ENCODE peak calls at places on chromosomes 16 and 17, in five cellular contexts. L is IMR-90, G is transverse colon, P is suprapubic skin, D is stomach. U is an unnamed sample.

GRCh38 chr16:4309102-4309832 is 6.6 kb upstream of the GLIS2 start:
- DNase-seq in D (no peak), P (no peak), L (no peak), G (no peak), U (no peak)

GRCh38 chr16:24721830-24722238 is 7.6 kb upstream of the TNRC6A start:
- DNase-seq in L (no peak), P (no peak), G (no peak), D (no peak), U (no peak)

GRCh38 chr17:37360632-37361031 is 15.2 kb upstream of the C17orf78 start:
- DNase-seq in P (no peak), L (peak; percentile 25), D (no peak), G (no peak), U (no peak)

GRCh38 chr16:54397190-54397835 is 110.7 kb upstream of the IRX3 start:
- DNase-seq in D (no peak), G (no peak), P (no peak), L (no peak), U (no peak)

GRCh38 chr16:9901-10665 is 43.3 kb downstream of the POLR3K start:
- DNase-seq in G (peak; percentile 26), D (peak; percentile 27), L (no peak), P (no peak), U (peak; percentile 71)

GRCh38 chr17:82219083-82219482 is 6.4 kb upstream of the CCDC57 start:
- DNase-seq in D (no peak), L (no peak), P (no peak), G (no peak), U (no peak)

GRCh38 chr16:78284957-78285434 is 185.5 kb downstream of the WWOX start:
- DNase-seq in D (no peak), L (no peak), P (no peak), G (no peak), U (no peak)

GRCh38 chr16:50252082-50252611 is 14.2 kb upstream of the ADCY7 start:
- DNase-seq in L (no peak), P (no peak), G (no peak), D (no peak), U (no peak)

GRCh38 chr16:67170948-67171649 is 761 bp downstream of the NOL3 start:
- DNase-seq in L (peak; percentile 41), D (no peak), P (no peak), G (no peak), U (no peak)

GRCh38 chr16:84543931-84544776 is 39.7 kb upstream of the MEAK7 start:
- DNase-seq in L (peak; percentile 28), P (no peak), G (peak; percentile 27), D (no peak), U (no peak)

GRCh38 chr17:75356260-75356937 is 49.1 kb downstream of the GRB2 start:
- DNase-seq in L (no peak), P (no peak), G (no peak), D (no peak), U (no peak)

GRCh38 chr17:37056622-37057021 is 107.9 kb downstream of the AATF start:
- DNase-seq in P (no peak), G (no peak), D (no peak), L (no peak), U (no peak)

GRCh38 chr17:78324391-78325075 is 35.3 kb downstream of the SOCS3 start:
- DNase-seq in G (peak; percentile 60), L (peak; percentile 89), D (no peak), P (peak; percentile 90), U (peak; percentile 94)

GRCh38 chr17:49987681-49988441 is 7.2 kb downstream of the DLX3 start:
- DNase-seq in D (no peak), L (no peak), G (no peak), P (peak; percentile 69), U (no peak)

GRCh38 chr17:13002761-13003453 is 14.9 kb downstream of the ELAC2 start:
- DNase-seq in L (peak; percentile 77), P (no peak), D (peak; percentile 84), G (peak; percentile 80), U (peak; percentile 86)

GRCh38 chr17:67829331-67829730 is 4.0 kb downstream of the BPTF start:
- DNase-seq in D (no peak), L (no peak), P (no peak), G (no peak), U (no peak)

GRCh38 chr17:64331946-64332493 is 58.6 kb downstream of the PECAM1 start:
- DNase-seq in P (no peak), L (no peak), G (no peak), D (no peak), U (no peak)

GRCh38 chr17:81713556-81714411 is 1.7 kb downstream of the SLC25A10 start:
- DNase-seq in L (no peak), D (peak; percentile 74), G (peak; percentile 69), P (no peak), U (peak; percentile 66)

GRCh38 chr17:59427425-59427921 is 96.0 kb downstream of the YPEL2 start:
- DNase-seq in D (no peak), G (no peak), P (no peak), L (peak; percentile 45), U (no peak)

GRCh38 chr17:65772989-65773388 is 211.5 kb upstream of the AXIN2 start:
- DNase-seq in L (no peak), P (no peak), G (no peak), D (no peak), U (no peak)

GRCh38 chr17:39244016-39244599 is 18.4 kb upstream of the STAC2 start:
- DNase-seq in L (no peak), G (no peak), D (no peak), P (no peak), U (peak; percentile 62)

GRCh38 chr17:15403276-15403939 is 62.0 kb upstream of the TEKT3 start:
- DNase-seq in D (no peak), G (no peak), P (no peak), L (peak; percentile 53), U (no peak)

GRCh38 chr17:5705876-5706420 is 121.6 kb upstream of the NLRP1 start:
- DNase-seq in P (peak; percentile 70), L (no peak), D (no peak), G (no peak), U (no peak)

GRCh38 chr16:83059237-83059636 is 432.5 kb downstream of the CDH13 start:
- DNase-seq in G (no peak), D (no peak), L (peak; percentile 11), P (no peak), U (no peak)

GRCh38 chr16:84603115-84603816 is 14.6 kb downstream of the COTL1 start:
- DNase-seq in G (peak; percentile 75), D (peak; percentile 72), P (peak; percentile 89), L (peak; percentile 99), U (peak; percentile 95)

GRCh38 chr16:9007177-9007794 is 43.6 kb upstream of the USP7 start:
- DNase-seq in L (peak; percentile 84), D (no peak), P (no peak), G (no peak), U (no peak)

GRCh38 chr17:18280766-18281165 is 20.3 kb downstream of the MIEF2 start:
- DNase-seq in G (no peak), L (peak; percentile 27), P (no peak), D (no peak), U (no peak)

GRCh38 chr16:54052271-54052670 is 234.3 kb downstream of the IRX3 start:
- DNase-seq in P (no peak), G (no peak), D (no peak), L (no peak), U (no peak)

GRCh38 chr17:29048440-29049360 is 5.8 kb downstream of the PIPOX start:
- DNase-seq in L (peak; percentile 32), P (no peak), D (no peak), G (no peak), U (no peak)

GRCh38 chr16:87221633-87222032 is 95.6 kb downstream of the C16orf95 start:
- DNase-seq in L (no peak), D (no peak), P (no peak), G (no peak), U (no peak)

GRCh38 chr16:81243927-81244326 is 5.4 kb downstream of the BCO1 start:
- DNase-seq in D (no peak), P (no peak), G (no peak), L (no peak), U (no peak)

GRCh38 chr16:30747331-30747730 is 894 bp upstream of the PHKG2 start:
- DNase-seq in L (peak; percentile 35), D (no peak), P (no peak), G (no peak), U (no peak)

GRCh38 chr17:58317421-58318064 is 11.1 kb downstream of the TSPOAP1 start:
- DNase-seq in L (peak; percentile 75), G (peak; percentile 69), P (peak; percentile 70), D (peak; percentile 63), U (peak; percentile 58)

GRCh38 chr16:19517424-19518089 is 4.3 kb downstream of the GDE1 start:
- DNase-seq in P (no peak), G (no peak), D (no peak), L (peak; percentile 42), U (no peak)
- H3K9me3 ChIP-seq in P (no peaks in the 10 kb centered on the region), G (no peaks in the 10 kb centered on the region), D (no peaks in the 10 kb centered on the region), L (no peaks in the 10 kb centered on the region), U (no peaks in the 10 kb centered on the region)

GRCh38 chr17:47942568-47942967 is 1.2 kb downstream of the PNPO start:
- DNase-seq in D (no peak), P (no peak), G (no peak), L (no peak), U (no peak)
- H3K27ac ChIP-seq in D (peak overlapping the region; percentile 89), P (no peak overlapping the region), G (peak overlapping the region; percentile 80), L (no peak overlapping the region), U (no peak overlapping the region)

GRCh38 chr16:28090646-28091377 is 27.3 kb upstream of the GSG1L start:
- DNase-seq in D (no peak), L (peak; percentile 72), G (no peak), P (no peak), U (no peak)

GRCh38 chr16:28089992-28090365 is 26.5 kb upstream of the GSG1L start:
- DNase-seq in P (no peak), L (no peak), D (no peak), G (no peak), U (no peak)

GRCh38 chr16:28092721-28093382 is 29.3 kb upstream of the GSG1L start:
- DNase-seq in P (no peak), L (no peak), D (no peak), G (no peak), U (peak; percentile 38)

GRCh38 chr16:28093383-28093725 is 29.8 kb upstream of the GSG1L start:
- DNase-seq in P (no peak), G (no peak), D (no peak), L (no peak), U (peak; percentile 43)

DNA sequence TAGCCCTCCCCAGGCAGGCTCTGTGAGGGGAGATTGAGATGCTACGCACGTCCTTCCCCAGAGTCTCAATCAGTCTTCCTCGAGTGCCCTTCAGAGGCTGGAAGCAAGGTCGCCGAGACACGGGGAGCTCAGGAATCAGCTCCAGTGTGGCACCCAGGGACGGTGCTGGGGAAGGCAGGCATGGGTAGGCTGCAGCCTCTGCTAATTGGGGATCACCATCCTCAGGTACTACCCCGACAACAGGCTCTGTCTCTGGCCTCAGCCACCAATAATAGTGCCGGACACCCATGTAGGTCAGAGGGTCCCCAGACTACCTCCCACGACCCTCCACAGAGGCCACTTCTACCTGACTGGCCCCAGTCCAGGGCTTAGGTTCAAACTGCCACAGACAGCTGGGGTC is 28.2 kb upstream of the GSG1L start:
- DNase-seq in G (no peak), L (no peak), D (no peak), P (no peak), U (no peak)
- TF ChIP-seq POLR2A in G (no peak), L (no peak), D (no peak), P (no peak), U (no peak)

DNA sequence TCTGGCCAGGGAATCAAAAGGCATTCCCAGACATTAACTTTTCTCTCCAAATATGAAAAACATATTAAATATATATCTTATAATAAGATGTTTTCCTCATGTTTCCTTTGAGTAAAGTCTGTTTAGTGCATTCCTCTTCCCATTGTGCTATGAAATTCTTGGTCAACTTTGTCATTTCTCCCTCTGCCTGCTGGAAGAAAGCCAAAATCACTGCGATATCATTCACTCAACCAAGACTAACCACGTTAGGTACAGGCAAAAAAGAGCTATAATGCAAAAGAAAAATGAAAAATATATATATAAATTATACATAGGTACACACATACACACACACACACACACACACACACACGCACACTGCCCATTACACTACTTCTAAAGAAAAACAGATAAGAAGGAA is 71.8 kb upstream of the PSMD7 start:
- DNase-seq in L (peak; percentile 33), D (no peak), P (no peak), G (no peak), U (no peak)
- H3K9me3 ChIP-seq in L (no peaks in the 10 kb centered on the region), D (no peaks in the 10 kb centered on the region), P (no peaks in the 10 kb centered on the region), G (no peaks in the 10 kb centered on the region), U (no peaks in the 10 kb centered on the region)

U was measured in sigmoid colon.